ENCODE peak calls at places on chromosomes 1 and 21, in five cellular contexts. C is naive thymus-derived CD4-positive, alpha-beta T cell; B is psoas muscle; A is HCT116; K is mesendoderm. U is an unnamed sample.

GRCh38 chr1:154495496-154496273 is 6.3 kb upstream of the TDRD10 start:
- DNase-seq in C (no peak), B (no peak), A (no peak), K (no peak), U (no peak)

GRCh38 chr1:56291374-56291841 is 288.0 kb downstream of the PLPP3 start:
- DNase-seq in C (no peak), B (peak; percentile 33), A (no peak), K (peak; percentile 54), U (no peak)

GRCh38 chr1:186125035-186125434 is 250.0 kb downstream of the TPR start:
- DNase-seq in C (no peak), B (no peak), A (no peak), K (no peak), U (no peak)

GRCh38 chr1:63322248-63322943 is at the start of gene FOXD3:
- DNase-seq in C (no peak), B (peak; percentile 47), A (peak; percentile 27), K (peak; percentile 87), U (peak; percentile 64)

GRCh38 chr1:44602675-44603610 is 71.3 kb downstream of the TMEM53 start:
- DNase-seq in C (no peak), B (peak; percentile 55), A (no peak), K (no peak), U (peak; percentile 39)

GRCh38 chr1:247287460-247287859 is 31.6 kb downstream of the VN1R5 start:
- DNase-seq in C (no peak), B (no peak), A (no peak), K (no peak), U (no peak)

GRCh38 chr1:201882665-201883132 is 6.0 kb upstream of the SHISA4 start:
- DNase-seq in C (no peak), B (no peak), A (peak; percentile 71), K (peak; percentile 87), U (no peak)

GRCh38 chr1:37038703-37039093 is 4.4 kb upstream of the GRIK3 start:
- DNase-seq in C (no peak), B (no peak), A (no peak), K (no peak), U (peak; percentile 41)

GRCh38 chr1:36857761-36858160 is 176.6 kb downstream of the GRIK3 start:
- DNase-seq in C (no peak), B (no peak), A (no peak), K (no peak), U (no peak)

GRCh38 chr1:168312718-168313604 is 32.3 kb downstream of the TBX19 start:
- DNase-seq in C (no peak), B (no peak), A (no peak), K (no peak), U (no peak)

GRCh38 chr1:174289644-174290310 is 130.5 kb downstream of the RABGAP1L start:
- DNase-seq in C (no peak), B (no peak), A (no peak), K (no peak), U (no peak)

GRCh38 chr1:170560681-170561285 is 28.8 kb downstream of the GORAB start:
- DNase-seq in C (no peak), B (no peak), A (no peak), K (no peak), U (no peak)

GRCh38 chr21:45984584-45985095 is 3.1 kb downstream of the COL6A1 start:
- DNase-seq in C (no peak), B (no peak), A (no peak), K (no peak), U (no peak)
- H3K27ac ChIP-seq in C (no peak overlapping the region), B (no peak overlapping the region), A (no peak overlapping the region), K (no peak overlapping the region), U (no peak overlapping the region)

GRCh38 chr1:100075773-100076172 is 57.0 kb downstream of the SASS6 start:
- DNase-seq in C (no peak), B (no peak), A (no peak), K (no peak), U (no peak)
- H3K36me3 ChIP-seq in C (peaks cover 24% of the 10 kb centered on the region), B (peaks cover 87% of the 10 kb centered on the region), A (peaks cover 32% of the 10 kb centered on the region), K (peaks cover 6% of the 10 kb centered on the region), U (peaks cover 32% of the 10 kb centered on the region)

GRCh38 chr1:18957136-18957521 is 653 bp upstream of the IFFO2 start:
- DNase-seq in C (no peak), B (no peak), A (no peak), K (no peak), U (no peak)
- H3K27ac ChIP-seq in C (peak overlapping the region; percentile 60), B (peak overlapping the region; percentile 68), A (peak overlapping the region; percentile 19), K (no peak overlapping the region), U (peak overlapping the region; percentile 53)

GRCh38 chr1:208105756-208106155 is 138.4 kb downstream of the PLXNA2 start:
- DNase-seq in C (no peak), B (no peak), A (no peak), K (no peak), U (no peak)

GRCh38 chr1:208108646-208109330 is 135.4 kb downstream of the PLXNA2 start:
- DNase-seq in C (no peak), B (no peak), A (no peak), K (no peak), U (no peak)

GRCh38 chr1:208106218-208106617 is 138.0 kb downstream of the PLXNA2 start:
- DNase-seq in C (no peak), B (no peak), A (no peak), K (no peak), U (no peak)

GRCh38 chr1:208107415-208107814 is 136.8 kb downstream of the PLXNA2 start:
- DNase-seq in C (no peak), B (no peak), A (no peak), K (no peak), U (no peak)

GRCh38 chr1:208107817-208108608 is 136.2 kb downstream of the PLXNA2 start:
- DNase-seq in C (no peak), B (peak; percentile 76), A (no peak), K (peak; percentile 53), U (peak; percentile 52)
- H3K36me3 ChIP-seq in C (no peaks in the 10 kb centered on the region), B (no peaks in the 10 kb centered on the region), A (no peaks in the 10 kb centered on the region), K (no peaks in the 10 kb centered on the region), U (no peaks in the 10 kb centered on the region)

DNA sequence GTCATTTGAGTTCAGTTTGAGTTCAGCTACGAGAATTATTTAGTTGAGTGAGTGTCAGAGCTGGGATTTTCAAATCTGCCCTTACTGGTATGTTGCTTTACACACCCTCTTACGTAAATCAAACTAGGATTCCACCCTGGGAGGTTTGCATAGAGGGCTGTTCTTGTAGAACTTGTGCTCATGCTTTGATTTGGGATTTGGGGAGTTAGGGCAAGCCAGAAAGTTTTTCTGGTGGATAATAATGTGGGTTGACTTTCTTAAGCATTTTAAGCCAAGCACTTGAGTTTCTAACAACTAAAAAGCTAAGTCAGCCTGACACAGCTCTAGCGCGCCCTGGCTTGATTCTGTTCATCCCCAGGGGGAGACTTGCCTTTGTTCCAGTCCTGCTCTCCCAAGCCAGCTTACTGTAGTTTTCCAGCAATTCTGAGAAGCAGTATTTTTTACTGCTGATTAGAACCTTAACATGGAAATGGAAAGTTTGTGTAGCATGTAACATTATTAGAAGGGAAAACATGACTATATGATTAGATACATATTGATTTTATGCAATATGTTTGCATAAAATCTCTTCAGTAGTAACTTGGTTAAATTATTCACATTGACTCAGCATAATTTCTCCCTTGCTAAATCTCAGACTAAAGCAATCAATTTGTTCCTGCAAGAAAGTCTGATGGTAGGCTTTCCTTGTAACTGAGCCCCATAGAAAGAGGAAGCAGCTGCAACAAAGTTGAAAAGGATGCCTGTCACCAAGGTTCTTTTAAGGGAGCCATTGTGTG is 11.1 kb upstream of the PGD start:
- DNase-seq in C (no peak), B (peak; percentile 30), A (no peak), K (peak; percentile 55), U (no peak)
- H3K27ac ChIP-seq in C (no peak overlapping the region), B (peak overlapping the region; percentile 58), A (peak overlapping the region; percentile 35), K (no peak overlapping the region), U (no peak overlapping the region)

GRCh38 chr1:54223441-54224202 is 23.7 kb downstream of the MRPL37 start:
- DNase-seq in C (no peak), B (no peak), A (no peak), K (no peak), U (no peak)

GRCh38 chr1:54221867-54222484 is 22.0 kb downstream of the MRPL37 start:
- DNase-seq in C (no peak), B (no peak), A (no peak), K (no peak), U (no peak)

GRCh38 chr1:54224233-54224632 is 24.3 kb downstream of the MRPL37 start:
- DNase-seq in C (no peak), B (no peak), A (no peak), K (no peak), U (no peak)

GRCh38 chr1:54221113-54221834 is 21.3 kb downstream of the MRPL37 start:
- DNase-seq in C (no peak), B (no peak), A (no peak), K (no peak), U (no peak)

GRCh38 chr1:54222711-54223110 is 22.7 kb downstream of the MRPL37 start:
- DNase-seq in C (no peak), B (no peak), A (no peak), K (no peak), U (no peak)
- H3K36me3 ChIP-seq in C (no peaks in the 10 kb centered on the region), B (peaks cover 27% of the 10 kb centered on the region), A (peaks cover 8% of the 10 kb centered on the region), K (peaks cover 2% of the 10 kb centered on the region), U (peaks cover 3% of the 10 kb centered on the region)

DNA sequence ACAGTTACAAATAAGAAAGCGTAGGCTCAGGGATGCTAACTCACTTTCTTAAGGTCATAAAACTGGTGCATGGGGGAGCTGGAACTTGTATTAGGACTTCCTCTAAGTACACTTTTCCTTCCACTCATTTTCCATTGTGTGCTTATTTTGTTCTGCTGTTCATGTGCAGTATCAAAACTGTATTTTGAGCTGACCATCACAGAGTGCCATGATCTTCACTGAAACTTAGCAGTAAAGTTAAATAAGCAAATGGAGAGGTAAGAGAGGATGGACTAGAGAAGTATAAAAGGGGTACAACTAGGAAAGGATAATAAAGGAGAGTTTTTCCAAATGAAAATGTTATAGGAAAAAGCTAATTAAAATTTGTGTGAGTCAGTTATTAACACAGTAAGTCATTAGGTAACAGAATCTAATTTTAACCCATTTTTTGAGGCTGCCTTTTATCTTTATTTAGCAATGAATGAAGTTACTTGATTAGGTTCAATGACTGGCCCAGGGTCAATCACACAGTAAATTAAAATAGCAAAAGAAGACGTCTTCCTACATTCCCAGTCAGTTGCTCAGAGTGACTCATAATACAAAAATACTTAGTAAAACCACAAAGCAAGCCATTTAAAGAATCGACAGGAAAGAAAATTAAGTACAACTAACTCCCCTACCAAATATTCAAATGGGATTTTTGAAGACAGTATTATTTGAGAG is 165.8 kb upstream of the C1orf105 start:
- DNase-seq in C (no peak), B (no peak), A (peak; percentile 52), K (peak; percentile 14), U (no peak)
- H3K27ac ChIP-seq in C (no peak overlapping the region), B (no peak overlapping the region), A (peak overlapping the region; percentile 23), K (no peak overlapping the region), U (no peak overlapping the region)

DNA sequence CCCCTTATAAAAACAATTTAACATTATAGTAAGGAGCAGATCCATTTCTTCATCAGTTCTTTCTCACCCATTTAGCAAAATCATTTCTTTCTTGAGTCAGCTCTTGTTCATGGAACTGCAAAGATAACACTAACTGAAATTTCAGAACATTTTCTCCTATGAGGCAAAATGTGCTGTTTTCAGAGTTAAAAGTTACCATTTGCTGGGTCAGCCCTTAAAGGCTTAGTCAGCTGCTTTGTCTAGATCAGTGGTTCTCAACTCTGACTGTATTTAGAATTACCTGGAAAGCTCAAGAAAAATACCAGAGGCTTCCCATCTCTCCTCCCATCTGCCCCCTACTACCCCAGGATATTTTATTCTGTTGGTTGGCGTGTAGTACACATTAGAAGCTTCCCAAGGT is 12.2 kb downstream of the METTL13 start:
- DNase-seq in C (no peak), B (no peak), A (no peak), K (no peak), U (no peak)
- H3K36me3 ChIP-seq in C (peaks cover 14% of the 10 kb centered on the region), B (peaks cover 98% of the 10 kb centered on the region), A (peaks cover 59% of the 10 kb centered on the region), K (peaks cover 20% of the 10 kb centered on the region), U (peaks cover 5% of the 10 kb centered on the region)

GRCh38 chr21:42395302-42395701 is 550 bp downstream of the TMPRSS3 start:
- DNase-seq in C (no peak), B (no peak), A (no peak), K (no peak), U (no peak)
- H3K27ac ChIP-seq in C (no peak overlapping the region), B (no peak overlapping the region), A (no peak overlapping the region), K (no peak overlapping the region), U (no peak overlapping the region)

U was measured in pancreas.